ENCODE peak calls at places on chromosomes 11 and 22, in ten cellular contexts. H, P, K, U, Q, D, I, Z, N and T are unnamed samples. For H3K27me3 and H3K36me3, the result is how much of the 10 kb centered on the place peaks cover.

GRCh38 chr11:119808431-119809185 is 79.6 kb upstream of the NECTIN1 start:
- DNase-seq in U (no peak), Q (no peak), P (no peak), H (no peak), Z (no peak), K (no peak), I (no peak), D (no peak), N (no peak), T (no peak)

GRCh38 chr11:9859491-9860305 is 195.8 kb downstream of the SWAP70 start:
- DNase-seq in K (no peak), P (peak), I (peak), D (no peak), U (no peak), Z (no peak), H (no peak), N (peak), Q (no peak), T (no peak)

GRCh38 chr22:38731703-38732161 is 24.1 kb downstream of the SUN2 start:
- DNase-seq in Z (peak), N (no peak), U (no peak), Q (peak), P (no peak), D (no peak), H (no peak), I (no peak), K (peak), T (peak)

GRCh38 chr11:2664886-2665746 is 34.7 kb downstream of the KCNQ1OT1 start:
- DNase-seq in I (no peak), Z (no peak), Q (no peak), U (peak), D (no peak), K (no peak), P (no peak), H (no peak), N (no peak), T (peak)

GRCh38 chr11:5204787-5205186 is 4.3 kb upstream of the OR51V1 start:
- DNase-seq in I (peak), K (no peak), H (no peak), N (peak), Z (no peak), D (peak), Q (no peak), P (peak), U (no peak), T (peak)

GRCh38 chr11:20443596-20443995 is 56.1 kb downstream of the PRMT3 start:
- DNase-seq in H (no peak), U (no peak), P (peak), K (no peak), N (no peak), Z (no peak), I (peak), D (peak), Q (no peak), T (peak)

GRCh38 chr11:89163686-89164085 is 14.0 kb upstream of the TYR start:
- DNase-seq in Z (no peak), P (no peak), U (no peak), N (no peak), K (no peak), D (no peak), H (no peak), Q (no peak), I (no peak), T (no peak)

GRCh38 chr11:66388746-66389386 is 17.3 kb upstream of the SLC29A2 start:
- DNase-seq in I (peak), K (peak), Z (peak), Q (no peak), D (peak), N (peak), P (peak), U (peak), H (peak), T (peak)

GRCh38 chr11:92759571-92760214 is 209.8 kb upstream of the MTNR1B start:
- DNase-seq in U (no peak), Z (no peak), N (no peak), I (no peak), Q (no peak), H (no peak), K (no peak), P (no peak), D (no peak), T (no peak)

GRCh38 chr11:24131698-24132097 is 365.2 kb upstream of the LUZP2 start:
- DNase-seq in N (no peak), P (no peak), Z (no peak), Q (no peak), U (no peak), K (no peak), H (no peak), D (no peak), I (no peak), T (no peak)

GRCh38 chr11:2553198-2553597 is 108.4 kb downstream of the KCNQ1 start:
- DNase-seq in D (no peak), K (no peak), Q (no peak), H (no peak), N (no peak), Z (no peak), U (no peak), P (no peak), I (no peak), T (no peak)

GRCh38 chr11:15968461-15969130 is 387.8 kb downstream of the SOX6 start:
- DNase-seq in K (no peak), N (no peak), P (no peak), I (peak), Z (no peak), H (no peak), U (no peak), D (no peak), Q (no peak), T (no peak)

GRCh38 chr11:34655335-34656008 is 34.6 kb downstream of the EHF start:
- DNase-seq in H (no peak), Z (no peak), U (no peak), N (peak), I (peak), D (no peak), Q (no peak), K (no peak), P (peak), T (no peak)

GRCh38 chr11:283405-284080 is 5.3 kb downstream of the NLRP6 start:
- DNase-seq in D (no peak), Q (no peak), H (no peak), N (no peak), Z (no peak), K (peak), P (no peak), U (no peak), I (no peak), T (no peak)
- H3K4me3 ChIP-seq in D (no peak), Q (no peak), H (peak), N (no peak), Z (no peak), K (no peak), P (no peak), U (no peak), I (no peak), T (no peak)

DNA sequence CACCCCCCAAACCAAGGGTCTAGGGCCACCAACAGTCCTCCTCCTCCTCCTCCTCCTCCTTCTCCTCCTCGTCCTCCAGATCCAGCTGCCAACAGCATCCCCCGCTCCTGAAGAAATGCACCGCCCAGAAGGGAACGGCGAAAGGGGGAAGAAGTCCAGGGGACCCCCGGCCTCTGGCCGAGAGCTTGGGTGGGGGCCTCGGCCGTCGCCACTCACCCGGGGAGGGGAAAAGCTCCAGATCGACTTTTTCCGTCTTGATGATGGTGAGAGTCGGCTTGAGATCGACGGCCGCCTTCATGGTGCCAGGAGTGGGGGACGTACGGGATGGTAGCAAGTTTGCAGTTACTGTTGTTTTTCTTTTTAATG is 65.7 kb downstream of the ETS1 start:
- DNase-seq in Q (peak), K (no peak), I (no peak), Z (peak), D (peak), P (no peak), N (no peak), H (no peak), U (no peak), T (peak)
- H3K27me3 ChIP-seq in Q (under half), K (under half), I (under half), Z (under half), D (under half), P (under half), N (under half), H (under half), U (under half), T (under half)

GRCh38 chr22:50226224-50227165 is 18.3 kb downstream of the TUBGCP6 start:
- DNase-seq in P (no peak), U (no peak), D (no peak), H (no peak), N (no peak), I (no peak), K (no peak), Q (no peak), Z (no peak), T (no peak)
- H3K36me3 ChIP-seq in P (half or more), U (half or more), D (under half), H (half or more), N (under half), I (under half), K (half or more), Q (under half), Z (half or more), T (under half)

DNA sequence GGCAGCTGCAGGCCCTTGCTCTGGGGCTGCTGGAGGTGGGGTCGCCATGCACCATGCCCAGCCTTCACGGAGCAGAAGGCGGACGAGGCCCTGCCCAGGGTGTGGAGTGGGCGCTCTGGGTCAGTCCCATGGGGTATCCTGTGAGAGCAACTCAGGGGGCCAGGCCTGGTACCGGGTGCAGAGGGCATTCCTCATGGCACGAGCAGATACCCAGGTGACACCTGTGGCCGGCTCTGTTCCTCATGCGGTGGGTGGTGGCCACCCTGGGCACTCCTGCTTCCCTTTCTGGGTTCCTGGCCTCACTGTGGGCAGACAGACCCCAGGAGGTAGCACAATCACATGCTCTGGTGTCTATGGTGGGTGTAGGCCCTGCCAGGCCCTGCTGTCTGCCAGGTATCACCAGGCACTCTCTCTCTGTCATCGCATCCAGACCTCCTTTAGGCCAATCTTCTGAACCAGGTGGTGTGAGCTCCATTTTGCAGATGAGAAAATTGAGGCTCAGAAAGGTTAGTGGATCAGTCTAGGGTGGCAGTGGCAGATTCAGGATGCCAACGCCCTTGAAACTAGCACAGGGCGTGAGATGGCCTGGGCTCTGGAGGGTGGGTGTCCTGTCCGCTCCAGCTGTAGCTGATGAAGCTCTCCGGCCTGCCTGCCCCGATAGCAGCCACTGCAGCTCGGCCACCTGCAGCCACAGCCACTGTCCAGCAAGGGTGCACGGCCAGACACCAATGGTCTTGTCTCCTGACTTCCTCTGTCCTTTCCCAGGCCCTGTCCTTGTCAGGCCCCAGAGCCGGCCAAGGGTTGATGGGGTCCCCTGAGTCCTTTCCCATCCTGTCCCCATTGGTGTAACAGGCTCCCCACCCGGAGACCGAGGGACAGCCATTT is 15.1 kb downstream of the DGKZ start:
- DNase-seq in K (no peak), Z (no peak), H (no peak), I (no peak), Q (no peak), N (no peak), P (no peak), U (no peak), D (no peak), T (no peak)
- H3K4me3 ChIP-seq in K (peak), Z (peak), H (peak), I (no peak), Q (no peak), N (no peak), P (no peak), U (peak), D (no peak), T (no peak)

GRCh38 chr22:22245256-22245909 is 797 bp downstream of the VPREB1 start:
- DNase-seq in I (no peak), Q (no peak), U (no peak), D (no peak), Z (no peak), N (no peak), K (peak), H (no peak), P (no peak), T (no peak)
- H3K27me3 ChIP-seq in I (under half), Q (under half), U (under half), D (under half), Z (under half), N (under half), K (under half), H (under half), P (under half), T (half or more)

GRCh38 chr22:21960200-21961126 is 7.8 kb upstream of the PPM1F start:
- DNase-seq in N (no peak), U (no peak), P (no peak), Z (no peak), D (no peak), H (no peak), Q (no peak), K (no peak), I (no peak), T (no peak)
- H3K36me3 ChIP-seq in N (half or more), U (half or more), P (half or more), Z (half or more), D (under half), H (under half), Q (half or more), K (under half), I (under half), T (under half)

DNA sequence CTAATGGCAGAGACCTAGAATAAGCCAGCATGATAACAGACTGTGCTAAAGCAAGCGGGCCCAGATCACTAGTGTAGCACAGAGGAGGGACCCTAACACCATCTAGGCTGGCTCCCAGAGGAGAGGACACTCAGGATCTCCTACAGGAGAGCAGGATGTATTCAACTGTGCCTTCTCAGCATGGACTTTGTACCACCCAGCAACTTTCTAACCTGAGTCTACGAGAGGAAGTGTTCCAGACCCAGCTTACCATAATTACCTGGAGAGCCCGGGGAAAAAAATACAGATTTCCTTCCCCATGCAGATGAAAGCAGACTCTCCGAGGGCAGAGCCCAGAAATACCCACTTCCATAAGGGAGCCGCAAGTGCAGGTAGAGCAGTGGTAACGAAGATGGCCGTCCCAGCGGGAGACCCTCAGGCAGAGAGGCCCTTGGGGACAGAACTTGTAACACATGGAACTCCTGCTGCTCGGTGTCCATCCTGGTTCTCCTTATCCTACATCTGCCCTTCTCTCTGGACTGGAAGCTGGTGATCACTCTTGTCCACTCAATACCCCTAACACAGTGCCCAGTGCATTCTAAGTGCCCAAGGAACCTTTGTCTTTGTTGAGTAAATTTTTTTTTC is 20.2 kb downstream of the DDX25 start:
- DNase-seq in Q (no peak), P (no peak), K (no peak), U (no peak), D (no peak), I (no peak), N (no peak), Z (peak), H (no peak), T (no peak)
- H3K4me3 ChIP-seq in Q (no peak), P (no peak), K (no peak), U (no peak), D (no peak), I (no peak), N (no peak), Z (no peak), H (no peak), T (no peak)

GRCh38 chr11:8167796-8168195 is 1.0 kb downstream of the RIC3 start:
- DNase-seq in N (peak), D (no peak), I (peak), U (no peak), P (peak), K (no peak), Q (no peak), Z (no peak), H (no peak), T (no peak)

DNA sequence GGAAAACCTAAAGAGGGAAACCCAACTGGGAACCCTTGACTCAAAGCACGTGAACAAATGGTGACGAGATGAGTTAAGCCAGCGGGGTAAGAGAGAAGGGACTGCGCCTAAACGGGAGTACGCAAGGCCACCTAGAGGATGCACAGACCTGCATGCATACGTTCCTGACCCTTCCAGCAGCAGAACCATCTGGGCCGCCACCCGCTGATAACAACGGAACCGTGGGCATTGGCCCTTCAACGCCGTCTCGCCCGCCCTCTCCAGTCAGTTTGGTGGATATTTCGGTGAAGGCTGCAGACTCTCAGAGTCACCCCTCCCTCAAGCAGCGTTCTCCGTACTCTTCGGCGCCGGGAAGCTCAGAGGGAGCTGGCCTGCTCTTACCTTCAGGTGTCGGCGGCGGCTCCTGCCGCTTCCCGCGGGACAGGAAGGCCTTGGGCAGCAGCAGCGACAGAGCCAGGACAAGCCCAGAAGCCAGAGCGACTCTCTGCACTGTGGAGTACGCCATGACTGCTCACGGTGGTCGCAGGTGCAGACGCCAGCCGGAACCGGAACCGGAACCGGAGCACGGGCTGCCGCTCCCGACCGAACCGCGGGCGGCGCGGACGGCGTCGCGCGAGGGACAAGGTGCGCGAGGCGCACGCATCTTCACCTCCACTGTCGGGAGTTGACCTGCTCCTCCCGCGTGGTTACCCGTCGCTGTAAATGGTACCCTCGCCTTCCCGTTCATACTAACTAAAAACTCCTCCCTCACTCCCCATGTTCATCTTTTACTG is at the start of gene RIC3:
- DNase-seq in Q (peak), I (no peak), H (peak), U (peak), N (no peak), P (no peak), K (no peak), D (no peak), Z (peak), T (peak)
- H3K27me3 ChIP-seq in Q (under half), I (under half), H (under half), U (under half), N (under half), P (under half), K (under half), D (under half), Z (under half), T (under half)

GRCh38 chr11:111019931-111020381 is 225.6 kb upstream of the POU2AF2 start:
- DNase-seq in K (no peak), U (no peak), N (no peak), Q (no peak), D (no peak), H (no peak), I (peak), P (peak), Z (no peak), T (no peak)

GRCh38 chr11:111018571-111018970 is 227.0 kb upstream of the POU2AF2 start:
- DNase-seq in P (peak), K (no peak), H (no peak), U (no peak), I (peak), Q (no peak), Z (no peak), D (no peak), N (no peak), T (no peak)

GRCh38 chr11:111021131-111021530 is 224.4 kb upstream of the POU2AF2 start:
- DNase-seq in U (no peak), H (no peak), N (no peak), Z (no peak), Q (no peak), D (no peak), I (peak), P (no peak), K (no peak), T (no peak)

GRCh38 chr11:111019449-111019848 is 226.1 kb upstream of the POU2AF2 start:
- DNase-seq in Q (no peak), N (no peak), H (no peak), I (no peak), P (no peak), U (no peak), K (no peak), Z (no peak), D (no peak), T (no peak)
- H3K36me3 ChIP-seq in Q (under half), N (under half), H (under half), I (under half), P (under half), U (under half), K (under half), Z (under half), D (under half), T (under half)